ENCODE peak calls at places on chromosomes 12 and 14, in four cellular contexts. T, F, Q and J are unnamed samples.

GRCh38 chr14:91985521-91986255 is 38.2 kb upstream of the FBLN5 start:
- DNase-seq in T (no peak), F (no peak), Q (no peak), J (no peak)

GRCh38 chr14:63276016-63276415 is 42.7 kb downstream of the GPHB5 start:
- DNase-seq in T (no peak), F (no peak), Q (no peak), J (no peak)

GRCh38 chr12:42298887-42299286 is 27.0 kb downstream of the ZCRB1 start:
- DNase-seq in T (no peak), F (no peak), Q (no peak), J (no peak)

GRCh38 chr14:55446833-55447232 is 6.4 kb upstream of the TBPL2 start:
- DNase-seq in T (peak; percentile 31), F (no peak), Q (no peak), J (no peak)

GRCh38 chr12:20364501-20364900 is 3.8 kb upstream of the PDE3A start:
- DNase-seq in T (no peak), F (no peak), Q (no peak), J (no peak)

GRCh38 chr14:79467837-79468236 is 743.5 kb downstream of the DIO2 start:
- DNase-seq in T (no peak), F (no peak), Q (no peak), J (no peak)

GRCh38 chr12:4273651-4274395 is at the start of gene CCND2:
- DNase-seq in T (peak; percentile 44), F (peak; percentile 91), Q (peak; percentile 81), J (peak; percentile 99)

GRCh38 chr14:71885301-71885700 is 46.9 kb upstream of the RGS6 start:
- DNase-seq in T (no peak), F (no peak), Q (no peak), J (no peak)

GRCh38 chr14:103087343-103087835 is 3.4 kb downstream of the LBHD2 start:
- DNase-seq in T (no peak), F (no peak), Q (no peak), J (no peak)

GRCh38 chr12:3803865-3804472 is 51.1 kb upstream of the CRACR2A start:
- DNase-seq in T (peak; percentile 79), F (no peak), Q (peak; percentile 66), J (peak; percentile 81)

GRCh38 chr12:31118831-31119530 is 45.3 kb downstream of the DDX11 start:
- DNase-seq in T (peak; percentile 74), F (no peak), Q (no peak), J (no peak)

GRCh38 chr14:96852823-96853422 is 55.7 kb downstream of the VRK1 start:
- DNase-seq in T (peak; percentile 56), F (no peak), Q (no peak), J (no peak)

GRCh38 chr14:84806627-84807026 is 723.3 kb upstream of the FLRT2 start:
- DNase-seq in T (no peak), F (no peak), Q (no peak), J (no peak)

GRCh38 chr14:99395904-99396530 is 84.6 kb downstream of the SETD3 start:
- DNase-seq in T (no peak), F (no peak), Q (no peak), J (peak; percentile 21)

GRCh38 chr14:31954991-31955390 is 122.1 kb upstream of the ARHGAP5 start:
- DNase-seq in T (no peak), F (no peak), Q (no peak), J (no peak)

GRCh38 chr14:66992776-66993175 is 196.5 kb upstream of the GARIN2 start:
- DNase-seq in T (peak; percentile 1), F (no peak), Q (no peak), J (no peak)

GRCh38 chr14:64035143-64035542 is 182.3 kb downstream of the SYNE2 start:
- DNase-seq in T (no peak), F (no peak), Q (no peak), J (no peak)

GRCh38 chr14:89912667-89913211 is 41.8 kb downstream of the EFCAB11 start:
- DNase-seq in T (peak; percentile 87), F (no peak), Q (no peak), J (no peak)

GRCh38 chr12:15446798-15447197 is 124.5 kb downstream of the PTPRO start:
- DNase-seq in T (peak; percentile 25), F (no peak), Q (no peak), J (no peak)

GRCh38 chr14:74239848-74240793 is 872 bp downstream of the VSX2 start:
- DNase-seq in T (no peak), F (no peak), Q (no peak), J (no peak)

GRCh38 chr12:82130763-82131162 is 227.4 kb downstream of the CCDC59 start:
- DNase-seq in T (no peak), F (no peak), Q (no peak), J (no peak)

GRCh38 chr12:76143343-76144252 is 59.1 kb upstream of the NAP1L1 start:
- DNase-seq in T (no peak), F (no peak), Q (no peak), J (no peak)

GRCh38 chr14:74905595-74906142 is 17.4 kb downstream of the RPS6KL1 start:
- DNase-seq in T (peak; percentile 51), F (no peak), Q (peak; percentile 59), J (peak; percentile 87)

GRCh38 chr12:132484183-132484890 is 5.6 kb upstream of the FBRSL1 start:
- DNase-seq in T (no peak), F (no peak), Q (no peak), J (no peak)

GRCh38 chr12:102440109-102440405 is 40.3 kb downstream of the IGF1 start:
- DNase-seq in T (no peak), F (no peak), Q (no peak), J (no peak)

GRCh38 chr12:15526033-15526432 is 203.7 kb downstream of the PTPRO start:
- DNase-seq in T (peak; percentile 31), F (no peak), Q (no peak), J (no peak)

GRCh38 chr12:24172031-24172772 is 222.7 kb upstream of the SOX5 start:
- DNase-seq in T (no peak), F (no peak), Q (no peak), J (no peak)

GRCh38 chr12:1429980-1430379 is 164.4 kb downstream of the FBXL14 start:
- DNase-seq in T (no peak), F (no peak), Q (no peak), J (no peak)

GRCh38 chr14:51869426-51870113 is 9.2 kb downstream of the GNG2 start:
- DNase-seq in T (no peak), F (no peak), Q (no peak), J (no peak)

GRCh38 chr12:95336387-95337067 is 118.9 kb downstream of the VEZT start:
- DNase-seq in T (peak; percentile 90), F (peak; percentile 82), Q (peak; percentile 41), J (peak; percentile 89)

GRCh38 chr12:102958073-102958829 is 777 bp downstream of the ASCL1 start:
- DNase-seq in T (peak; percentile 64), F (no peak), Q (no peak), J (no peak)

GRCh38 chr14:86091811-86092210 is 561.9 kb downstream of the FLRT2 start:
- DNase-seq in T (no peak), F (no peak), Q (no peak), J (no peak)

GRCh38 chr12:88453323-88453722 is 126.9 kb downstream of the KITLG start:
- DNase-seq in T (no peak), F (no peak), Q (no peak), J (no peak)

GRCh38 chr12:105954891-105955607 is 183.7 kb downstream of the NUAK1 start:
- DNase-seq in T (no peak), F (no peak), Q (no peak), J (no peak)

GRCh38 chr14:78232666-78233065 is 62.5 kb downstream of the NRXN3 start:
- DNase-seq in T (no peak), F (no peak), Q (no peak), J (no peak)

GRCh38 chr12:102871014-102871413 is 46.0 kb downstream of the PAH start:
- DNase-seq in T (no peak), F (no peak), Q (no peak), J (no peak)

GRCh38 chr14:45810152-45810872 is 557.3 kb upstream of the MIS18BP1 start:
- DNase-seq in T (no peak), F (no peak), Q (no peak), J (no peak)
- TF ChIP-seq CTCF in T (no peak), F (no peak), Q (no peak), J (no peak)

GRCh38 chr12:120438495-120439198 is 734 bp downstream of the COX6A1 start:
- DNase-seq in T (no peak), F (no peak), Q (no peak), J (no peak)

GRCh38 chr12:120432772-120433525 is 5.0 kb upstream of the COX6A1 start:
- DNase-seq in T (no peak), F (no peak), Q (no peak), J (no peak)

GRCh38 chr12:120439646-120440247 is 1.8 kb downstream of the COX6A1 start:
- DNase-seq in T (peak; percentile 78), F (no peak), Q (no peak), J (no peak)

GRCh38 chr12:120437735-120438494 is at the start of gene COX6A1:
- DNase-seq in T (peak; percentile 99), F (peak; percentile 98), Q (peak; percentile 79), J (peak; percentile 98)
- TF ChIP-seq EP300 in T (no peak), F (no peak), Q (peak; percentile 85), J (no peak)

DNA sequence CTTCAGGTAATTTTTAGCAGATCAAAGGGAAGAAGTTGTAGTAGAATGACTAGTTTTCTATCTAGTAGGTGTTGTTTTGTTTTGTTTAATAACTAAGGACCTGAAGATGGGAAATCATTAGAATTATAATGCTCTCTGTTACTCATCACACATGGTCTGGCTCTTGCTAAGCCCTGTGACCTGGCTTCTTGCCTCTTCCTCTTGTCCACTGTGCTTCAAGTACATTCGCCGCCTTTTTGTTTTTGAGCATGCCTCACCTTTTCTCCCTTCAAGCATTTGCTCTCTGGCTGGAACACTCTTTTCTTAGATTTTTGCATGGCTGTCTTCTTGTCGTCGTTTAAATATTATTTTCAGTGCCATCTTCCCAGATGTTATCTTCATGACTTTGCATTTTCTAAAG is 47.7 kb downstream of the DAAM1 start:
- DNase-seq in T (no peak), F (no peak), Q (no peak), J (peak; percentile 76)
- H3K4me1 ChIP-seq in T (no peaks in the 10 kb centered on the region), F (peaks cover 24% of the 10 kb centered on the region), Q (no peaks in the 10 kb centered on the region), J (peaks cover 60% of the 10 kb centered on the region)

GRCh38 chr12:100745378-100746071 is 49.1 kb upstream of the ANO4 start:
- DNase-seq in T (no peak), F (no peak), Q (no peak), J (no peak)

GRCh38 chr12:100738086-100738485 is 56.5 kb upstream of the ANO4 start:
- DNase-seq in T (no peak), F (no peak), Q (no peak), J (no peak)

GRCh38 chr12:100737168-100737567 is 57.4 kb upstream of the ANO4 start:
- DNase-seq in T (peak; percentile 6), F (no peak), Q (no peak), J (no peak)

GRCh38 chr12:100743060-100743459 is 51.5 kb upstream of the ANO4 start:
- DNase-seq in T (no peak), F (no peak), Q (no peak), J (no peak)

DNA sequence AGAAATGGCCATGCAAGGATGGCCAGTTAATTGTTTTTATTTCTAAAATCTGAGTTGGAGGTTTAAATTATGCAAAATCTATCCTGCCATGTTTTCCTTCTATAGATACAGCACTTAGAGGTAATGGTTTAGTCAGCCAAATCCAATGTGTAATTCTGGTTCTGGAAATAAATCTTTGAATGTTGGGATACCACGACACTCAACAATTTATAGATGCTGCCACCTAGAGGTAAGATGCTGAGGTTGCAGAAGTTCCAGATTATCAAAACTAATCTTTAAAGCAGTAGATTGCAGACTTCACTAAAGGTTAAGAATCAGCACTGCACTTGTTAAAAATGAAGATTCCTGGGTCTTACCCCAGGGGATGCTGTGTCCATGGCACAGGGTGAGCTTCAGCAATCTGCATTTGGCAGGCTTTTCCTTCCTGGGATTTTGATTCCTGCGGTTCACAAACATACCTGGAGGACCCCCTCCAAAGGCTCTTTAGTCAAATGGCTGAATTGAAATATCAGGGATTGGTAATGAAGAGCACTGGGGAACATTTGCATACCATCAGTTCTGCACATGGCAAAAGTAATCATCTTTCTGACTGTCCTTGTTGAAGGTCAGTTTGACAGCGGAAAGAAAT is 53.4 kb upstream of the ANO4 start:
- DNase-seq in T (peak; percentile 6), F (no peak), Q (no peak), J (no peak)
- TF ChIP-seq CTCF in T (peak; percentile 57), F (no peak), Q (peak; percentile 43), J (peak; percentile 63)